ENCODE peak calls at places on chromosome 11, in four cellular contexts. One of them, this sample, is unnamed. For H3K36me3, the result is how much of the 10 kb centered on the place peaks cover.

GRCh38 chr11:125950696-125951645 is 5.1 kb downstream of the VSIG10L2 start:
- DNase-seq in PC-3: no peak
- DNase-seq in neuronal stem cell: no peak
- DNase-seq in fibroblast of lung: no peak
- DNase-seq in this sample: no peak

GRCh38 chr11:106585061-106585460 is 433.2 kb downstream of the GUCY1A2 start:
- DNase-seq in PC-3: peak
- DNase-seq in neuronal stem cell: peak
- DNase-seq in fibroblast of lung: peak
- DNase-seq in this sample: no peak

GRCh38 chr11:9574806-9575530 is 1.5 kb downstream of the WEE1 start:
- DNase-seq in PC-3: peak
- DNase-seq in neuronal stem cell: no peak
- DNase-seq in fibroblast of lung: peak
- DNase-seq in this sample: no peak

GRCh38 chr11:88284306-88285057 is 53.1 kb downstream of the CTSC start:
- DNase-seq in PC-3: no peak
- DNase-seq in neuronal stem cell: no peak
- DNase-seq in fibroblast of lung: no peak
- DNase-seq in this sample: no peak

GRCh38 chr11:121091492-121092179 is 9.4 kb upstream of the TECTA start:
- DNase-seq in PC-3: no peak
- DNase-seq in neuronal stem cell: no peak
- DNase-seq in fibroblast of lung: no peak
- DNase-seq in this sample: no peak

GRCh38 chr11:44618561-44619425 is 53.3 kb downstream of the CD82 start:
- DNase-seq in PC-3: no peak
- DNase-seq in neuronal stem cell: no peak
- DNase-seq in fibroblast of lung: no peak
- DNase-seq in this sample: no peak

GRCh38 chr11:10324474-10324873 is 19.6 kb downstream of the ADM start:
- DNase-seq in PC-3: no peak
- DNase-seq in neuronal stem cell: no peak
- DNase-seq in fibroblast of lung: no peak
- DNase-seq in this sample: no peak

GRCh38 chr11:113160652-113161051 is 153.7 kb upstream of the TTC12 start:
- DNase-seq in PC-3: no peak
- DNase-seq in neuronal stem cell: no peak
- DNase-seq in fibroblast of lung: no peak
- DNase-seq in this sample: no peak

GRCh38 chr11:124070906-124071621 is 29.9 kb upstream of the OR10G7 start:
- DNase-seq in PC-3: peak
- DNase-seq in neuronal stem cell: peak
- DNase-seq in fibroblast of lung: peak
- DNase-seq in this sample: no peak

GRCh38 chr11:66680966-66681645 is 3.4 kb upstream of the RBM4B start:
- DNase-seq in PC-3: no peak
- DNase-seq in neuronal stem cell: no peak
- DNase-seq in fibroblast of lung: no peak
- DNase-seq in this sample: no peak

GRCh38 chr11:7257744-7258143 is 6.0 kb downstream of the SYT9 start:
- DNase-seq in PC-3: no peak
- DNase-seq in neuronal stem cell: no peak
- DNase-seq in fibroblast of lung: no peak
- DNase-seq in this sample: no peak

GRCh38 chr11:68948496-68948895 is 32.3 kb downstream of the MRGPRD start:
- DNase-seq in PC-3: no peak
- DNase-seq in neuronal stem cell: no peak
- DNase-seq in fibroblast of lung: no peak
- DNase-seq in this sample: no peak

GRCh38 chr11:70111269-70112016 is 33.3 kb downstream of the ANO1 start:
- DNase-seq in PC-3: peak
- DNase-seq in neuronal stem cell: no peak
- DNase-seq in fibroblast of lung: peak
- DNase-seq in this sample: no peak

GRCh38 chr11:102256251-102256650 is 61.0 kb upstream of the BIRC3 start:
- DNase-seq in PC-3: peak
- DNase-seq in neuronal stem cell: no peak
- DNase-seq in fibroblast of lung: peak
- DNase-seq in this sample: peak

GRCh38 chr11:20511982-20512381 is 87.4 kb upstream of the SLC6A5 start:
- DNase-seq in PC-3: no peak
- DNase-seq in neuronal stem cell: no peak
- DNase-seq in fibroblast of lung: no peak
- DNase-seq in this sample: no peak

GRCh38 chr11:64120951-64121569 is 44.9 kb downstream of the MACROD1 start:
- DNase-seq in PC-3: no peak
- DNase-seq in neuronal stem cell: no peak
- DNase-seq in fibroblast of lung: peak
- DNase-seq in this sample: peak

GRCh38 chr11:7423946-7424345 is 61.4 kb upstream of the OLFML1 start:
- DNase-seq in PC-3: no peak
- DNase-seq in neuronal stem cell: no peak
- DNase-seq in fibroblast of lung: no peak
- DNase-seq in this sample: no peak

GRCh38 chr11:3836903-3837302 is 3.9 kb downstream of the RHOG start:
- DNase-seq in PC-3: no peak
- DNase-seq in neuronal stem cell: no peak
- DNase-seq in fibroblast of lung: no peak
- DNase-seq in this sample: no peak

GRCh38 chr11:76560219-76560618 is 110.3 kb downstream of the LRRC32 start:
- DNase-seq in PC-3: peak
- DNase-seq in neuronal stem cell: no peak
- DNase-seq in fibroblast of lung: peak
- DNase-seq in this sample: no peak

GRCh38 chr11:79055866-79056632 is 384.8 kb downstream of the TENM4 start:
- DNase-seq in PC-3: no peak
- DNase-seq in neuronal stem cell: no peak
- DNase-seq in fibroblast of lung: peak
- DNase-seq in this sample: no peak

GRCh38 chr11:81007046-81007445 is 1566.2 kb upstream of the TENM4 start:
- DNase-seq in PC-3: peak
- DNase-seq in neuronal stem cell: no peak
- DNase-seq in fibroblast of lung: peak
- DNase-seq in this sample: no peak

GRCh38 chr11:14764899-14765527 is 121.4 kb downstream of the PDE3B start:
- DNase-seq in PC-3: peak
- DNase-seq in neuronal stem cell: no peak
- DNase-seq in fibroblast of lung: peak
- DNase-seq in this sample: no peak

DNA sequence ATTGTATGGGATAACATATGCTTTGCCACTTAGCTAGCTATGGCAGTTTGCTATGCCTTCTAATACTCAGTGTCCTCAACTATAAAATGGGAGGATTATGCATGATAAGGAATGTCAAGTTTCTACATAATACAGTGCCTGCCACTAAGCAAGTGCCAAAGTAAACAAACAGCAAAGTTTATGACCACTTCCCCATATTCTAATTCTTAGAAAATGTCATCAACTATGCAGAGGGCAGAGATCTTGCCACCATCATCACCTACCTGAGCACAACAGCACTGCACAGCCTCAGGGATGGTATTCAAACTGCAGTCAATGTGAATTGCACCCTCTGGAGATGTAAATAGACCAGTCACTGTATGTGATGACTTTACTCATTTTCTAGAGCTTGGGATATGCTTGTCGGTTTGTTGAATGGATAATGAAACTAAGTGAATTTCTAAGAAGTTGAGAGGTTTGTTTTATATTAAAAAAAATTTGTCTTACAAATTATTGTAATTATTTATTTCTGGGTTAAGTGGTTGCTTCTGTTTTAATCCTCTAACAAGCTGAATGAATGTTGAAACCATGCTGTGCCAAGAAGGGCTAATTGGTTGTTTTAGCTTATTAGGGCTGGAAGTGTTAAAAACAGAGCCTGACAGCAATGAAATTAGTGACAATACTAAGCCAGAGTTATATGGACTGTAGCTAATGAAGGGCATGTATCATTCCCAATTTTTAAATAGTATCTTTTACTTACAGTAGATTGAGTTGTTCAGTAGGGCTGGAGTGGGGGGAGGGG is 398.4 kb downstream of the CNTN5 start:
- DNase-seq in PC-3: peak
- DNase-seq in neuronal stem cell: no peak
- DNase-seq in fibroblast of lung: peak
- DNase-seq in this sample: no peak
- H3K4me2 ChIP-seq in PC-3: peak
- H3K4me2 ChIP-seq in neuronal stem cell: no peak
- H3K4me2 ChIP-seq in fibroblast of lung: no peak
- H3K4me2 ChIP-seq in this sample: no peak

GRCh38 chr11:61417670-61418069 is 12.1 kb downstream of the CPSF7 start:
- DNase-seq in PC-3: no peak
- DNase-seq in neuronal stem cell: no peak
- DNase-seq in fibroblast of lung: no peak
- DNase-seq in this sample: no peak

GRCh38 chr11:61415381-61415780 is 14.4 kb downstream of the CPSF7 start:
- DNase-seq in PC-3: no peak
- DNase-seq in neuronal stem cell: no peak
- DNase-seq in fibroblast of lung: no peak
- DNase-seq in this sample: no peak

GRCh38 chr11:61411589-61411988 is 18.2 kb downstream of the CPSF7 start:
- DNase-seq in PC-3: no peak
- DNase-seq in neuronal stem cell: no peak
- DNase-seq in fibroblast of lung: no peak
- DNase-seq in this sample: no peak

GRCh38 chr11:61414547-61414946 is 15.2 kb downstream of the CPSF7 start:
- DNase-seq in PC-3: no peak
- DNase-seq in neuronal stem cell: no peak
- DNase-seq in fibroblast of lung: no peak
- DNase-seq in this sample: no peak

DNA sequence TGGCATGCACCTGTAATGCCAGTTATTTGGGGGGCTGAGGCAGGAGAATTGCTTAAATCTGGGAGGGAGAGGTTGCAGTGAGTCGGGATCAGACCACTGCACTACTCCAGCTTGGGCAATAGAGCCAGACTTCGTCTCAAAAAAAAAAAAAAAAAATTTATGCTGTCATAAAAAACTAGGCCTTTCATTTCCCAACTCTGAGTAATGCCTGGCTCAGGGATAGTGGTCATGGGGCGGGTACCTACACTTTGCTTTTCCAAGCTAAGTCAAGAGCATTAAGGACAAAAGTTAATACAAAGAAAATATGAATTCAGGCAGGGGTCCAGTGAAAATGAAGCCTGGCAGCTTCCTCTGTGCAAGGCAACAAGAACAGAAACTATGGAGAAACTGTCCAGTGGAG is 16.3 kb downstream of the CPSF7 start:
- DNase-seq in PC-3: no peak
- DNase-seq in neuronal stem cell: no peak
- DNase-seq in fibroblast of lung: peak
- DNase-seq in this sample: no peak
- H3K36me3 ChIP-seq in PC-3: half or more
- H3K36me3 ChIP-seq in neuronal stem cell: half or more
- H3K36me3 ChIP-seq in fibroblast of lung: under half
- H3K36me3 ChIP-seq in this sample: under half

GRCh38 chr11:60925685-60926267 is 1.5 kb downstream of the TMEM132A start:
- DNase-seq in PC-3: peak
- DNase-seq in neuronal stem cell: no peak
- DNase-seq in fibroblast of lung: peak
- DNase-seq in this sample: peak
- H3K4me3 ChIP-seq in PC-3: peak
- H3K4me3 ChIP-seq in neuronal stem cell: peak
- H3K4me3 ChIP-seq in fibroblast of lung: no peak
- H3K4me3 ChIP-seq in this sample: peak

DNA sequence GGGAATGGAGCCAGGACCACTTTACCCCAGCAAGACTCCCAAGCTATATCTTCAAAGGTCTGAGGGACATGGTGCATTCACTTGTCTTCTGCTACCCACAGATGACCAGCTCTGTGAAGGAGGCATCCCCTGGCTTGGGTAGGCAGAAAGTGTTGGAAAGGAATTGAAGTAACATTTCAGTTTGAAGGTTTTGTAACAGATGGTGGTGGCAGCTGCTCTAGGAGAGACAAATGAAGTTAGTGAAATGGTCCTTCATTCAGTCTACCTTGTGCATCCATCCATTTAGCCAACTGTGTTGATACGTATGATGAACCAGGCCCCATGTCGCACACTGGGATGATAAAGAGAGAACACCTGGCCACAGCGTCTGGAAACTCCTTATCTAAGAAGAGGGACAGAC is 140.5 kb downstream of the COMMD9 start:
- DNase-seq in PC-3: no peak
- DNase-seq in neuronal stem cell: no peak
- DNase-seq in fibroblast of lung: no peak
- DNase-seq in this sample: no peak
- H3K4me2 ChIP-seq in PC-3: peak
- H3K4me2 ChIP-seq in neuronal stem cell: no peak
- H3K4me2 ChIP-seq in fibroblast of lung: no peak
- H3K4me2 ChIP-seq in this sample: peak

GRCh38 chr11:496834-497564 is 10.0 kb downstream of the RNH1 start:
- DNase-seq in PC-3: peak
- DNase-seq in neuronal stem cell: no peak
- DNase-seq in fibroblast of lung: no peak
- DNase-seq in this sample: no peak

GRCh38 chr11:492416-493226 is 14.4 kb downstream of the RNH1 start:
- DNase-seq in PC-3: no peak
- DNase-seq in neuronal stem cell: no peak
- DNase-seq in fibroblast of lung: no peak
- DNase-seq in this sample: no peak

GRCh38 chr11:494761-495536 is 12.1 kb downstream of the RNH1 start:
- DNase-seq in PC-3: no peak
- DNase-seq in neuronal stem cell: no peak
- DNase-seq in fibroblast of lung: no peak
- DNase-seq in this sample: no peak

GRCh38 chr11:497565-498296 is 9.3 kb downstream of the RNH1 start:
- DNase-seq in PC-3: no peak
- DNase-seq in neuronal stem cell: no peak
- DNase-seq in fibroblast of lung: no peak
- DNase-seq in this sample: no peak

DNA sequence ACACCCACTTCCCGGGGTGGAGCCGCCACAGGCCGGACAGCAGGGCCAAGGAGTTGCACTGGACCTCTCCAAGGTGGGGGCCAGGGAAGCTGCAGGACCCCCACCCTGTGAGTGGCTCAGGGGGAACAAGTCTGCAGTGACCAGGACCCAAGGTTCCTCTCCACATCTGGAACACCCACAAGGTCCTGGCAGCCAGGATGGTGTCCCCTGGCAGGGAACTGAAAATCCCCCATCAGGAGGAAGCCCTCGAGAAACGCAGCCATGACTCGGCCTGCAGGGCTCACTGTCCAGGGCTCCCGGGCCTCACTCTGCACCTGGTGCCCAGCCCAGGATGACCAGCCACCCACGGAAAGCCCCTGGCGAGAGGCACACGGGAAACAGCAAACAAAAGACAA is 11.5 kb downstream of the RNH1 start:
- DNase-seq in PC-3: no peak
- DNase-seq in neuronal stem cell: no peak
- DNase-seq in fibroblast of lung: no peak
- DNase-seq in this sample: no peak
- H3K36me3 ChIP-seq in PC-3: under half
- H3K36me3 ChIP-seq in neuronal stem cell: half or more
- H3K36me3 ChIP-seq in fibroblast of lung: under half
- H3K36me3 ChIP-seq in this sample: half or more

DNA sequence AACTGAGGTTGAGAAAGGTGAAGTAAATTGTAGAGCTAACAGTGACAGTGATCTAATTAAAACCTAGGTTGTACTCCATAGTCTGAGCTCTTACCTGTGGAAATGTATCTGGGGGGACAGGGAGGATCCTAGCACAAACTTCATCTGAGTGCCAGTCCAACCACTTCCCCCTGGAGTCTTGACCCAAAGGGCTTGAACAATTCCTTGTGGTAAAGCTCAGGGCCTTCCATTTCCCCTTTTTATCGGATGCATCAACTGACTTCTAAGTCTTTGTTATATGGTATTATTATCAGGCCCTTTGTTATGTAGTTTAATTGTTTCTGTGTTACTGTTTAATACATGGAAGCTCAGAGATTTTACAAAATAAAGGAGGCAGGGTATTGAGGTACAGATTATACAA is 140.1 kb upstream of the SESN3 start:
- DNase-seq in PC-3: no peak
- DNase-seq in neuronal stem cell: no peak
- DNase-seq in fibroblast of lung: no peak
- DNase-seq in this sample: no peak
- H3K4me3 ChIP-seq in PC-3: no peak
- H3K4me3 ChIP-seq in neuronal stem cell: no peak
- H3K4me3 ChIP-seq in fibroblast of lung: no peak
- H3K4me3 ChIP-seq in this sample: no peak